ENCODE peak calls at places on chromosomes 4 and X, in five cellular contexts. Q is H9, A is cardiac muscle cell, Z is fibroblast of lung, G is A549. R is an unnamed sample.

GRCh38 chr4:80956421-80956820 is 74.1 kb upstream of the BMP3 start:
- DNase-seq in Q (no peak), A (no peak), Z (no peak), G (no peak), R (no peak)

GRCh38 chr4:151266542-151266941 is 10.4 kb upstream of the PRSS48 start:
- DNase-seq in Q (no peak), A (no peak), Z (no peak), G (no peak), R (no peak)

GRCh38 chr4:110411599-110412011 is 64.3 kb upstream of the ENPEP start:
- DNase-seq in Q (peak; percentile 72), A (no peak), Z (no peak), G (no peak), R (peak; percentile 15)

GRCh38 chrX:57135287-57135686 is 1.9 kb downstream of the SPIN2A start:
- DNase-seq in Q (no peak), A (no peak), Z (no peak), G (no peak), R (no peak)

GRCh38 chr4:71268156-71268555 is 70.7 kb upstream of the SLC4A4 start:
- DNase-seq in Q (no peak), A (peak; percentile 15), Z (peak; percentile 38), G (no peak), R (peak; percentile 1)

GRCh38 chrX:71143508-71143907 is 1.1 kb upstream of the NLGN3 start:
- DNase-seq in Q (no peak), A (no peak), Z (peak; percentile 59), G (no peak), R (no peak)

GRCh38 chr4:152448038-152448437 is 87.9 kb downstream of the FBXW7 start:
- DNase-seq in Q (no peak), A (peak; percentile 49), Z (no peak), G (no peak), R (no peak)

GRCh38 chrX:11190745-11191510 is 79.8 kb downstream of the HCCS start:
- DNase-seq in Q (no peak), A (peak; percentile 4), Z (no peak), G (no peak), R (no peak)

GRCh38 chr4:128819082-128819742 is 9.7 kb downstream of the JADE1 start:
- DNase-seq in Q (no peak), A (no peak), Z (no peak), G (no peak), R (no peak)

GRCh38 chr4:152117501-152117900 is 356.7 kb upstream of the GATB start:
- DNase-seq in Q (no peak), A (no peak), Z (no peak), G (no peak), R (no peak)

GRCh38 chrX:136168929-136169735 is 21.8 kb downstream of the FHL1 start:
- DNase-seq in Q (peak; percentile 71), A (peak; percentile 26), Z (peak; percentile 97), G (no peak), R (peak; percentile 41)
- TF ChIP-seq CTCF in Q (no peak), A (no peak), Z (no peak), G (no peak), R (no peak)

GRCh38 chr4:94329933-94330332 is 12.7 kb downstream of the HPGDS start:
- DNase-seq in Q (no peak), A (no peak), Z (no peak), G (no peak), R (no peak)

GRCh38 chr4:94333864-94334263 is 8.8 kb downstream of the HPGDS start:
- DNase-seq in Q (no peak), A (no peak), Z (no peak), G (no peak), R (no peak)

GRCh38 chr4:94334962-94335361 is 7.7 kb downstream of the HPGDS start:
- DNase-seq in Q (no peak), A (no peak), Z (no peak), G (no peak), R (no peak)

GRCh38 chr4:94334519-94334918 is 8.1 kb downstream of the HPGDS start:
- DNase-seq in Q (no peak), A (no peak), Z (no peak), G (no peak), R (no peak)

GRCh38 chr4:94332983-94333590 is 9.5 kb downstream of the HPGDS start:
- DNase-seq in Q (no peak), A (peak; percentile 36), Z (no peak), G (no peak), R (no peak)
- TF ChIP-seq CTCF in Q (peak; percentile 58), A (peak; percentile 43), Z (no peak), G (peak; percentile 28), R (no peak)

GRCh38 chr4:136219592-136220125 is 1312.6 kb downstream of the PCDH18 start:
- DNase-seq in Q (no peak), A (no peak), Z (no peak), G (no peak), R (no peak)
- TF ChIP-seq CTCF in Q (no peak), A (no peak), Z (no peak), G (no peak), R (no peak)

GRCh38 chrX:111006119-111006518 is 89.9 kb upstream of the PAK3 start:
- DNase-seq in Q (no peak), A (no peak), Z (no peak), G (no peak), R (no peak)

GRCh38 chrX:111009256-111009655 is 86.7 kb upstream of the PAK3 start:
- DNase-seq in Q (no peak), A (no peak), Z (no peak), G (no peak), R (no peak)

GRCh38 chrX:111005151-111005550 is 90.8 kb upstream of the PAK3 start:
- DNase-seq in Q (no peak), A (no peak), Z (no peak), G (no peak), R (no peak)

GRCh38 chrX:111008126-111008525 is 87.9 kb upstream of the PAK3 start:
- DNase-seq in Q (no peak), A (no peak), Z (no peak), G (no peak), R (no peak)

GRCh38 chrX:111007238-111007637 is 88.8 kb upstream of the PAK3 start:
- DNase-seq in Q (no peak), A (no peak), Z (no peak), G (no peak), R (no peak)
- TF ChIP-seq CTCF in Q (no peak), A (no peak), Z (no peak), G (no peak), R (no peak)

GRCh38 chr4:1991087-1991486 is 17.7 kb downstream of the NELFA start:
- DNase-seq in Q (no peak), A (no peak), Z (no peak), G (no peak), R (no peak)

GRCh38 chr4:1993169-1993516 is 15.6 kb downstream of the NELFA start:
- DNase-seq in Q (no peak), A (no peak), Z (no peak), G (no peak), R (no peak)

GRCh38 chr4:1991596-1992434 is 17.0 kb downstream of the NELFA start:
- DNase-seq in Q (no peak), A (no peak), Z (no peak), G (no peak), R (no peak)

GRCh38 chr4:1990676-1991075 is 18.1 kb downstream of the NELFA start:
- DNase-seq in Q (no peak), A (no peak), Z (no peak), G (no peak), R (no peak)

GRCh38 chr4:1992468-1993168 is 16.2 kb downstream of the NELFA start:
- DNase-seq in Q (peak; percentile 90), A (no peak), Z (no peak), G (no peak), R (peak; percentile 38)
- TF ChIP-seq CTCF in Q (peak; percentile 76), A (peak; percentile 33), Z (no peak), G (no peak), R (no peak)

DNA sequence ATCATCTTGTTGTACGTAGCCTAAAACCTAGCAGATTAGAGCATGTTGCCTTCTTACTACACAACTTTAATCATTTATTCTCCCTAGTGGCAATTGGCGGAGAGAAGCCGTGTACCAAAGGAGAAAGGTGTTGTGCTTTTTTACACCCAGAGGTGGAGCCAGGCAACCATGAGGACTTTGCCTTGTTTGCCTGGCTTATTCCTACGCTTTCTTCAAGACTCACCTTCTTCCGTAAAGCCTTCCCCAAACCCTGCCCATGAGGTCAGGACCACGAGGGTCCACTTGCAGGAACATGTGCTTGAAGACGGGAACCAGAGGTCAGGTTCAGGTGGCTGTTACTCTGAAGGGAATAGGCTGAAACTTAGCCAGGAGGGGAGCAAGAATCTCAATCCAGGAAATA is 290.5 kb downstream of the RAB28 start:
- DNase-seq in Q (no peak), A (no peak), Z (no peak), G (no peak), R (no peak)
- TF ChIP-seq CTCF in Q (peak; percentile 57), A (no peak), Z (no peak), G (no peak), R (no peak)

GRCh38 chr4:7068883-7069282 is 1.0 kb upstream of the GRPEL1 start:
- DNase-seq in Q (peak; percentile 61), A (peak; percentile 62), Z (no peak), G (no peak), R (peak; percentile 49)
- TF ChIP-seq CTCF in Q (no peak), A (no peak), Z (no peak), G (no peak), R (no peak)

GRCh38 chr4:27692098-27692679 is 831.5 kb downstream of the STIM2 start:
- DNase-seq in Q (peak; percentile 61), A (peak; percentile 42), Z (peak; percentile 33), G (no peak), R (peak; percentile 5)
- TF ChIP-seq CTCF in Q (peak; percentile 77), A (peak; percentile 48), Z (peak; percentile 36), G (no peak), R (peak; percentile 53)

GRCh38 chrX:100685997-100686305 is 42.0 kb downstream of the SRPX2 start:
- DNase-seq in Q (no peak), A (no peak), Z (no peak), G (no peak), R (no peak)
- TF ChIP-seq CTCF in Q (no peak), A (no peak), Z (no peak), G (no peak), R (no peak)

DNA sequence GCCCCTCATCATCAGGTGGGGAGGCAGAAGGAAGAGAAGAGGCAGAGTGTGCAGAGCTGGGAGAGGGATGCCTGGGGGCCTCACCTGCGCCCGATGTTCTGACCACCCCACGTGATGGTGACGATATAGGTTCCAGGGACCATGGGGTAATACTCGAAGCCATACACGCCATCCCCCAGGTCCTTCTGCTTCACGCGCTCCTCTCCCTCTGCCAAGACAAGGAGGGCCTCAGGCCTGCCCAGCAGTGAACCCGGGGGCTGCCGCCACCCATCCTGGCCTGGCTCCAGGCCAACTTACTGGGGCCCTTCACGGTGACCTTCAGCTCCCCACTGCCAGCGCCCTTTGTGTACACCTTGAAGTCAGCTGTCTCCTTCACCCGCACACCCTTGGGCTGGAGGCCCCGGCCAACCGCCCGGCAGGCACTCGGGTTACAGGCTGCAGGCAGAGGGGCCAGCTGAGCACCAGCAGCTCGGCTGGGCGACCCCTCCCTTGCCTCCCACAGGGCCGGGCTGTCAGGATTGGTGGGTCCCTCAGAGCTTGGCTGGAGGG is 9.3 kb downstream of the FLNA start:
- DNase-seq in Q (no peak), A (peak; percentile 49), Z (no peak), G (no peak), R (no peak)
- TF ChIP-seq CTCF in Q (no peak), A (no peak), Z (no peak), G (no peak), R (no peak)

R was measured in nephron progenitor cell.